ENCODE peak calls at places on chromosomes 16 and 17, in five cellular contexts. B is effector memory CD8-positive, alpha-beta T cell; H is left colon; L is NCI-H2029; U is germinal center. K is an unnamed sample.

GRCh38 chr17:1752425-1752941 is 9.4 kb upstream of the SERPINF1 start:
- DNase-seq in B (no peak), H (peak; percentile 69), L (peak; percentile 11), U (peak; percentile 35), K (no peak)

GRCh38 chr17:30717290-30718098 is 107.0 kb downstream of the CRLF3 start:
- DNase-seq in B (no peak), H (peak; percentile 8), L (no peak), U (no peak), K (no peak)

GRCh38 chr16:12535535-12536411 is 267.9 kb downstream of the CPPED1 start:
- DNase-seq in B (no peak), H (no peak), L (no peak), U (no peak), K (no peak)

GRCh38 chr17:13337171-13337570 is 264.6 kb downstream of the HS3ST3A1 start:
- DNase-seq in B (no peak), H (no peak), L (no peak), U (no peak), K (no peak)

GRCh38 chr17:395974-396373 is 43.4 kb upstream of the RPH3AL start:
- DNase-seq in B (no peak), H (no peak), L (no peak), U (no peak), K (no peak)

GRCh38 chr17:64133546-64134215 is 3.7 kb upstream of the ERN1 start:
- DNase-seq in B (peak; percentile 25), H (no peak), L (peak; percentile 19), U (peak; percentile 64), K (no peak)

GRCh38 chr16:3243882-3244281 is 8.9 kb upstream of the ZNF200 start:
- DNase-seq in B (no peak), H (no peak), L (no peak), U (no peak), K (no peak)

GRCh38 chr17:9977175-9977574 is 72.1 kb upstream of the RCVRN start:
- DNase-seq in B (no peak), H (no peak), L (no peak), U (no peak), K (no peak)

GRCh38 chr17:64255764-64256163 is 7.3 kb downstream of the TEX2 start:
- DNase-seq in B (no peak), H (no peak), L (peak; percentile 19), U (no peak), K (no peak)

GRCh38 chr17:47875586-47875985 is 20.4 kb upstream of the SP2 start:
- DNase-seq in B (no peak), H (no peak), L (no peak), U (no peak), K (no peak)

GRCh38 chr17:80625627-80626026 is 81.0 kb downstream of the RPTOR start:
- DNase-seq in B (no peak), H (no peak), L (no peak), U (no peak), K (no peak)

GRCh38 chr16:83810906-83811305 is 3.1 kb downstream of the HSBP1 start:
- DNase-seq in B (no peak), H (no peak), L (no peak), U (no peak), K (no peak)

GRCh38 chr16:49849709-49850108 is 6.2 kb downstream of the ZNF423 start:
- DNase-seq in B (no peak), H (no peak), L (no peak), U (no peak), K (no peak)

GRCh38 chr16:75260856-75261589 is 9.6 kb upstream of the BCAR1 start:
- DNase-seq in B (no peak), H (no peak), L (no peak), U (no peak), K (no peak)

GRCh38 chr17:35089846-35090193 is 26.3 kb upstream of the RFFL start:
- DNase-seq in B (no peak), H (no peak), L (no peak), U (no peak), K (peak; percentile 24)

GRCh38 chr16:88703486-88704309 is 2.5 kb downstream of the RNF166 start:
- DNase-seq in B (peak; percentile 78), H (no peak), L (no peak), U (peak; percentile 47), K (peak; percentile 57)

GRCh38 chr17:64386412-64387144 is 4.1 kb downstream of the PECAM1 start:
- DNase-seq in B (no peak), H (no peak), L (no peak), U (no peak), K (no peak)

GRCh38 chr17:63939401-63939800 is 7.3 kb upstream of the CD79B start:
- DNase-seq in B (no peak), H (no peak), L (no peak), U (no peak), K (no peak)

GRCh38 chr16:11105038-11105903 is 150.7 kb downstream of the SOCS1 start:
- DNase-seq in B (no peak), H (no peak), L (peak; percentile 83), U (peak; percentile 85), K (no peak)

K was measured in activated T-helper 9 cell treated with anti-CD3 and anti-CD28 coated beads, Interleukin-2, amount 50 U/mL, for 16 hours.